ENCODE peak calls at places on chromosomes 3 and 15, in five cellular contexts. One of them, this sample, is unnamed.

GRCh38 chr3:109874900-109875735 is 537.8 kb upstream of the DPPA4 start:
- DNase-seq in tibial nerve: no peak
- DNase-seq in ovary: no peak
- DNase-seq in CD4-positive, alpha-beta T cell: no peak
- DNase-seq in cardiac fibroblast: no peak
- DNase-seq in this sample: no peak

GRCh38 chr3:79167651-79168416 is 600.0 kb downstream of the ROBO1 start:
- DNase-seq in CD4-positive, alpha-beta T cell: no peak
- DNase-seq in ovary: no peak
- DNase-seq in tibial nerve: no peak
- DNase-seq in cardiac fibroblast: peak
- DNase-seq in this sample: no peak

GRCh38 chr3:30680789-30681188 is 74.4 kb downstream of the TGFBR2 start:
- DNase-seq in ovary: no peak
- DNase-seq in cardiac fibroblast: peak
- DNase-seq in CD4-positive, alpha-beta T cell: no peak
- DNase-seq in tibial nerve: peak
- DNase-seq in this sample: no peak

GRCh38 chr3:127706312-127706711 is 33.6 kb downstream of the ABTB1 start:
- DNase-seq in ovary: no peak
- DNase-seq in cardiac fibroblast: no peak
- DNase-seq in CD4-positive, alpha-beta T cell: peak
- DNase-seq in tibial nerve: no peak
- DNase-seq in this sample: no peak

GRCh38 chr3:48661501-48662139 is 1.1 kb downstream of the CELSR3 start:
- DNase-seq in cardiac fibroblast: peak
- DNase-seq in ovary: peak
- DNase-seq in CD4-positive, alpha-beta T cell: peak
- DNase-seq in tibial nerve: peak
- DNase-seq in this sample: peak

GRCh38 chr15:87365221-87365620 is 891.3 kb downstream of the NTRK3 start:
- DNase-seq in CD4-positive, alpha-beta T cell: no peak
- DNase-seq in cardiac fibroblast: peak
- DNase-seq in ovary: no peak
- DNase-seq in tibial nerve: no peak
- DNase-seq in this sample: no peak

GRCh38 chr15:90552162-90552928 is 22.6 kb downstream of the CRTC3 start:
- DNase-seq in CD4-positive, alpha-beta T cell: no peak
- DNase-seq in tibial nerve: no peak
- DNase-seq in cardiac fibroblast: peak
- DNase-seq in ovary: peak
- DNase-seq in this sample: no peak

GRCh38 chr3:10173926-10174435 is 9.3 kb downstream of the IRAK2 start:
- DNase-seq in cardiac fibroblast: peak
- DNase-seq in CD4-positive, alpha-beta T cell: no peak
- DNase-seq in tibial nerve: peak
- DNase-seq in ovary: no peak
- DNase-seq in this sample: no peak

GRCh38 chr3:129554356-129555120 is 11.6 kb downstream of the H1-8 start:
- DNase-seq in ovary: peak
- DNase-seq in cardiac fibroblast: no peak
- DNase-seq in CD4-positive, alpha-beta T cell: no peak
- DNase-seq in tibial nerve: no peak
- DNase-seq in this sample: no peak

GRCh38 chr3:101156787-101157345 is 163.5 kb downstream of the IMPG2 start:
- DNase-seq in CD4-positive, alpha-beta T cell: no peak
- DNase-seq in cardiac fibroblast: no peak
- DNase-seq in tibial nerve: no peak
- DNase-seq in ovary: no peak
- DNase-seq in this sample: no peak

GRCh38 chr3:185207931-185208746 is 45.7 kb downstream of the EHHADH start:
- DNase-seq in tibial nerve: no peak
- DNase-seq in CD4-positive, alpha-beta T cell: no peak
- DNase-seq in cardiac fibroblast: peak
- DNase-seq in ovary: no peak
- DNase-seq in this sample: no peak

GRCh38 chr15:59994855-59995557 is 9.1 kb upstream of the FOXB1 start:
- DNase-seq in CD4-positive, alpha-beta T cell: no peak
- DNase-seq in ovary: no peak
- DNase-seq in tibial nerve: no peak
- DNase-seq in cardiac fibroblast: no peak
- DNase-seq in this sample: no peak

GRCh38 chr15:76200083-76200465 is 111.2 kb downstream of the ETFA start:
- DNase-seq in cardiac fibroblast: no peak
- DNase-seq in ovary: no peak
- DNase-seq in tibial nerve: no peak
- DNase-seq in CD4-positive, alpha-beta T cell: no peak
- DNase-seq in this sample: no peak

GRCh38 chr3:111073186-111073585 is 1.6 kb downstream of the NECTIN3 start:
- DNase-seq in ovary: no peak
- DNase-seq in CD4-positive, alpha-beta T cell: no peak
- DNase-seq in tibial nerve: no peak
- DNase-seq in cardiac fibroblast: peak
- DNase-seq in this sample: no peak

GRCh38 chr15:64740361-64741170 is 34.8 kb downstream of the RBPMS2 start:
- DNase-seq in CD4-positive, alpha-beta T cell: no peak
- DNase-seq in cardiac fibroblast: peak
- DNase-seq in ovary: peak
- DNase-seq in tibial nerve: peak
- DNase-seq in this sample: no peak
- TF ChIP-seq CTCF in CD4-positive, alpha-beta T cell: no peak
- TF ChIP-seq CTCF in cardiac fibroblast: peak
- TF ChIP-seq CTCF in ovary: no peak
- TF ChIP-seq CTCF in tibial nerve: peak
- TF ChIP-seq CTCF in this sample: no peak

GRCh38 chr3:45546223-45546622 is 48.3 kb upstream of the LIMD1 start:
- DNase-seq in CD4-positive, alpha-beta T cell: no peak
- DNase-seq in cardiac fibroblast: no peak
- DNase-seq in tibial nerve: no peak
- DNase-seq in ovary: no peak
- DNase-seq in this sample: no peak

GRCh38 chr3:45547202-45547701 is 47.3 kb upstream of the LIMD1 start:
- DNase-seq in ovary: no peak
- DNase-seq in tibial nerve: no peak
- DNase-seq in cardiac fibroblast: no peak
- DNase-seq in CD4-positive, alpha-beta T cell: no peak
- DNase-seq in this sample: no peak

GRCh38 chr3:45545476-45545875 is 49.1 kb upstream of the LIMD1 start:
- DNase-seq in CD4-positive, alpha-beta T cell: no peak
- DNase-seq in ovary: no peak
- DNase-seq in cardiac fibroblast: peak
- DNase-seq in tibial nerve: no peak
- DNase-seq in this sample: no peak

GRCh38 chr3:45547764-45548683 is 46.5 kb upstream of the LIMD1 start:
- DNase-seq in CD4-positive, alpha-beta T cell: no peak
- DNase-seq in tibial nerve: peak
- DNase-seq in ovary: no peak
- DNase-seq in cardiac fibroblast: peak
- DNase-seq in this sample: no peak

DNA sequence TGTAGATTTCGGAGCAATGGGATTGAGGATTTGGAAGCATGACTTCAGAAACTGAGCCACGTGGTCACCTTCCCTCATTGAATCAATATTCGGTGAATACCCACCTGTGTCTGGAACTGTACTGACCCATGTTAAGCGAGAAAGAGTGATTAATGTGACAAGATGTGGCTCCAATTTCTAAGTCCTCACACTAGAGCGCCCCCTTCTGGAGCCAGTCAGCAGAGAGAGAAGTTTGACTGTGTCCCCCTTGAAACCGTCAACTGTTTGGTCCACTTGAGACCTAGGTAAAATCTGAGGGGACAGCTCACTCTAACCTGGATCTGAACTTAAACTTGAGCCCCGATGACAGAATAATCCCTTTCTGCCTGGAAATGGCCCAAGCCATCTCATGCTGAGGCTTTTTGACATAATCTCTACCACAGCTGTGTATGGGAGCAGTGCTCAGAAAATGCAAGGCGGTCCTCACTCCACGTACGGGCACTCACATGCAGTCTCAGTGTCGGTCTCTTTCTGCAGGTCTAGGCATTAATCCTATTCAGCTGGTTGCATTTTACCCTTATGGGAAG is 47.8 kb upstream of the LIMD1 start:
- DNase-seq in cardiac fibroblast: no peak
- DNase-seq in tibial nerve: no peak
- DNase-seq in ovary: no peak
- DNase-seq in CD4-positive, alpha-beta T cell: no peak
- DNase-seq in this sample: no peak
- TF ChIP-seq CTCF in cardiac fibroblast: peak
- TF ChIP-seq CTCF in tibial nerve: no peak
- TF ChIP-seq CTCF in ovary: no peak
- TF ChIP-seq CTCF in CD4-positive, alpha-beta T cell: peak
- TF ChIP-seq CTCF in this sample: no peak

GRCh38 chr3:54339608-54340007 is 217.3 kb downstream of the CACNA2D3 start:
- DNase-seq in ovary: no peak
- DNase-seq in tibial nerve: no peak
- DNase-seq in cardiac fibroblast: no peak
- DNase-seq in CD4-positive, alpha-beta T cell: no peak
- DNase-seq in this sample: no peak
- TF ChIP-seq CTCF in ovary: no peak
- TF ChIP-seq CTCF in tibial nerve: no peak
- TF ChIP-seq CTCF in cardiac fibroblast: no peak
- TF ChIP-seq CTCF in CD4-positive, alpha-beta T cell: no peak
- TF ChIP-seq CTCF in this sample: no peak

DNA sequence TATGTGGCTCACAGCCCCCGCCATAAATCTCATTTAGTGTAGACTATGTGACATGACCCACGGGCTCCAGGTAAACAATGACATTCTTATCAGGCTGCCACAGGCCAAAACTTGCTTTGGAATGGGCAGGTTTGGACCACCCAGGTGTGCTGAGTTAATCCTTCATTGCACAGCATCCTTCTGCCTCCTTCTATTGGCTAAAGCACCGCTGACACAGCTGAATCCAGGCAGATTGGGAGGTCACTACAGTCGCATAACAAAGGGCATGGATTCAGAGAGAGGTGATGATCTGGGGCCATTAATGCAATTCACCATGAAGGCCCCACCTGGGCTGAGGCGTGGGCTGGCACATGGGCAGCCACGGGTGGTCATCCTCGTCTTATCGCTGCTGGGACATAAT is 47.8 kb upstream of the GALNT15 start:
- DNase-seq in cardiac fibroblast: no peak
- DNase-seq in CD4-positive, alpha-beta T cell: no peak
- DNase-seq in ovary: no peak
- DNase-seq in tibial nerve: no peak
- DNase-seq in this sample: no peak
- TF ChIP-seq CTCF in cardiac fibroblast: no peak
- TF ChIP-seq CTCF in CD4-positive, alpha-beta T cell: no peak
- TF ChIP-seq CTCF in ovary: no peak
- TF ChIP-seq CTCF in tibial nerve: no peak
- TF ChIP-seq CTCF in this sample: no peak

DNA sequence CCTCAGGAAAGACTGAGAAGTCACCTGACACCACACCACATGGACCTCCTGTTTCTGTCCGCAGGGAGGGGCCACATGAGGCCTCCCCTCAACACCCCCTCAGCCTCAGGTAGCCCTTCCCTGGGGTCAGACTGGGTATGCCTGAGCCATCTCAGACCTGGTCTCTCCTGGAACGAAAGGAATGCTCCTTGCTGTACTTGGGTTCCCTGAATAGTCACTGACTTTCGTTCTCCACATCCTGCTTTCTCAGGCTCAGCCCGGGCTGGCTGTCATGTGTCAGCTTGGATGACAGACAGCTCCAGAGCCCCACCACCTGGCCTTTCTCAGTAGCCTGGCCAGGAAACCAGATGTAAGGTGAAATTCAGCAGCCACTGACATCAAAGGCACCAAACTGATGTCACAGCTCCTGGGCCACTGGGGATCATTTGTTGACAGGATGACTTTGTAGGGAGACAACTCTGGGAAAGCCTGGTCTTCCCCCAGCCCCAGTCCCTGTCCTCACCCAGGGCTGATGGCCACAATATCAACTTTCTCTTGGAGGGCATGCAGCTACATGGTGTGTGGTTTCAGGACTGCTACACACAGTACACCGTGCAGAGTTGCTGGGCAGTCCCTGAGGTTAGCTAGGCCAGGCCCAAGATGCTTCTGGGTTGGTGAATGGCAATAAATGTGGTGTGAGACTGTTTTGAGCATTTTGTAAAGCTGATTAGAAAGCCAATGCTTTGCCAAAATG is 141.4 kb upstream of the MRPS22 start:
- DNase-seq in CD4-positive, alpha-beta T cell: no peak
- DNase-seq in ovary: no peak
- DNase-seq in cardiac fibroblast: no peak
- DNase-seq in tibial nerve: no peak
- DNase-seq in this sample: no peak
- TF ChIP-seq CTCF in CD4-positive, alpha-beta T cell: no peak
- TF ChIP-seq CTCF in ovary: no peak
- TF ChIP-seq CTCF in cardiac fibroblast: no peak
- TF ChIP-seq CTCF in tibial nerve: no peak
- TF ChIP-seq CTCF in this sample: no peak